ENCODE peak calls at places on chromosome 3, in ten cellular contexts. I is ovary, B is HepG2, U is spleen, T is transverse colon, H is heart left ventricle, C is GM12878, X is K562, O is adrenal gland, Y is A549. W is an unnamed sample. For H3K4me1, the result is how much of the 10 kb centered on the place peaks cover.

GRCh38 chr3:59116138-59116537 is 66.3 kb upstream of the CFAP20DC start:
- DNase-seq in X (no peak), I (no peak), U (no peak), H (no peak), B (no peak), O (no peak), Y (no peak), C (no peak), T (no peak), W (no peak)

GRCh38 chr3:142586803-142587406 is 8.4 kb upstream of the ATR start:
- DNase-seq in H (no peak), C (no peak), U (no peak), X (peak), B (peak), I (no peak), T (peak), O (peak), Y (peak), W (no peak)

GRCh38 chr3:52722491-52722890 is 16.6 kb downstream of the SPCS1 start:
- DNase-seq in T (no peak), U (no peak), X (no peak), B (no peak), C (no peak), I (no peak), O (no peak), Y (no peak), H (no peak), W (no peak)

GRCh38 chr3:59313365-59313764 is 263.5 kb upstream of the CFAP20DC start:
- DNase-seq in H (peak), Y (peak), U (no peak), O (peak), B (peak), T (peak), C (no peak), X (peak), I (no peak), W (no peak)

GRCh38 chr3:32238027-32238815 is at the start of gene CMTM8:
- DNase-seq in H (peak), C (no peak), U (peak), B (peak), T (peak), O (peak), I (peak), X (peak), Y (peak), W (no peak)

GRCh38 chr3:9384141-9384828 is 13.1 kb upstream of the SETD5 start:
- DNase-seq in X (no peak), C (no peak), H (no peak), T (no peak), I (no peak), B (no peak), Y (no peak), O (peak), U (no peak), W (no peak)

GRCh38 chr3:40713306-40713705 is 188.5 kb downstream of the ZNF621 start:
- DNase-seq in X (no peak), Y (no peak), I (no peak), C (no peak), O (peak), T (no peak), H (no peak), U (no peak), B (no peak), W (no peak)

GRCh38 chr3:171753025-171753472 is 57.2 kb downstream of the PLD1 start:
- DNase-seq in B (no peak), T (no peak), U (no peak), H (peak), Y (no peak), O (peak), I (no peak), C (no peak), X (no peak), W (peak)

GRCh38 chr3:71873093-71873611 is 88.2 kb upstream of the PROK2 start:
- DNase-seq in X (no peak), B (no peak), C (no peak), I (no peak), Y (no peak), U (no peak), H (no peak), O (no peak), T (no peak), W (no peak)

GRCh38 chr3:58630081-58630709 is 36.4 kb downstream of the FAM3D start:
- DNase-seq in O (peak), H (peak), X (peak), U (no peak), B (peak), T (peak), Y (peak), I (peak), C (no peak), W (no peak)

GRCh38 chr3:134311693-134312071 is 61.0 kb upstream of the RYK start:
- DNase-seq in T (no peak), B (no peak), H (no peak), I (no peak), C (no peak), U (no peak), X (no peak), Y (no peak), O (no peak), W (no peak)

GRCh38 chr3:82629937-82630336 is 868.5 kb upstream of the GBE1 start:
- DNase-seq in T (no peak), X (no peak), Y (no peak), H (no peak), I (no peak), O (no peak), U (no peak), C (no peak), B (no peak), W (no peak)

GRCh38 chr3:40615916-40616315 is 91.2 kb downstream of the ZNF621 start:
- DNase-seq in B (no peak), H (no peak), T (no peak), U (no peak), C (no peak), Y (no peak), O (no peak), X (no peak), I (no peak), W (no peak)

GRCh38 chr3:72791132-72791531 is 57.1 kb downstream of the SHQ1 start:
- DNase-seq in C (no peak), O (no peak), X (no peak), B (no peak), U (no peak), I (no peak), T (no peak), H (no peak), Y (no peak), W (no peak)

GRCh38 chr3:58009026-58009748 is 965 bp downstream of the FLNB start:
- DNase-seq in H (peak), B (no peak), I (peak), O (no peak), Y (no peak), X (peak), C (no peak), U (peak), T (peak), W (no peak)

GRCh38 chr3:38590521-38590920 is 59.0 kb downstream of the SCN5A start:
- DNase-seq in Y (no peak), X (no peak), U (no peak), T (peak), O (no peak), B (no peak), H (no peak), I (no peak), C (no peak), W (no peak)

GRCh38 chr3:61589856-61590255 is 28.5 kb downstream of the PTPRG start:
- DNase-seq in H (no peak), T (no peak), U (no peak), O (peak), I (no peak), X (no peak), C (no peak), Y (peak), B (no peak), W (no peak)

GRCh38 chr3:12393894-12394293 is 90.4 kb upstream of the TSEN2 start:
- DNase-seq in X (no peak), I (no peak), O (no peak), Y (no peak), C (no peak), T (no peak), H (no peak), U (no peak), B (no peak), W (no peak)

GRCh38 chr3:42589382-42590109 is 1.1 kb upstream of the SS18L2 start:
- DNase-seq in I (no peak), X (no peak), Y (no peak), U (peak), T (no peak), C (no peak), B (no peak), H (no peak), O (no peak), W (no peak)

GRCh38 chr3:63046580-63046979 is 171.4 kb upstream of the CADPS start:
- DNase-seq in I (no peak), U (no peak), C (no peak), H (no peak), B (no peak), T (peak), O (no peak), X (no peak), Y (no peak), W (no peak)

GRCh38 chr3:194328080-194328571 is 23.0 kb downstream of the CPN2 start:
- DNase-seq in U (no peak), X (peak), Y (peak), O (no peak), H (no peak), T (no peak), I (no peak), C (no peak), B (no peak), W (no peak)

GRCh38 chr3:126414406-126414805 is 19.7 kb downstream of the CFAP100 start:
- DNase-seq in B (no peak), T (no peak), Y (no peak), U (peak), O (no peak), I (no peak), H (no peak), C (no peak), X (no peak), W (no peak)

GRCh38 chr3:57910988-57911387 is 97.2 kb upstream of the FLNB start:
- DNase-seq in T (no peak), Y (peak), X (no peak), U (no peak), B (peak), C (no peak), O (peak), H (no peak), I (no peak), W (no peak)

GRCh38 chr3:13501527-13501926 is 21.4 kb downstream of the HDAC11 start:
- DNase-seq in I (no peak), C (no peak), Y (no peak), B (no peak), T (no peak), O (no peak), U (peak), H (no peak), X (no peak), W (no peak)

GRCh38 chr3:13498354-13499060 is 18.4 kb downstream of the HDAC11 start:
- DNase-seq in T (no peak), C (no peak), H (peak), O (no peak), B (no peak), U (peak), I (no peak), Y (no peak), X (no peak), W (no peak)

GRCh38 chr3:13501056-13501455 is 20.9 kb downstream of the HDAC11 start:
- DNase-seq in B (no peak), O (no peak), X (no peak), H (peak), I (no peak), T (no peak), Y (no peak), U (peak), C (no peak), W (no peak)

GRCh38 chr3:13501958-13502790 is 22.1 kb downstream of the HDAC11 start:
- DNase-seq in C (no peak), I (no peak), T (no peak), O (no peak), Y (no peak), H (peak), U (peak), X (no peak), B (no peak), W (no peak)

DNA sequence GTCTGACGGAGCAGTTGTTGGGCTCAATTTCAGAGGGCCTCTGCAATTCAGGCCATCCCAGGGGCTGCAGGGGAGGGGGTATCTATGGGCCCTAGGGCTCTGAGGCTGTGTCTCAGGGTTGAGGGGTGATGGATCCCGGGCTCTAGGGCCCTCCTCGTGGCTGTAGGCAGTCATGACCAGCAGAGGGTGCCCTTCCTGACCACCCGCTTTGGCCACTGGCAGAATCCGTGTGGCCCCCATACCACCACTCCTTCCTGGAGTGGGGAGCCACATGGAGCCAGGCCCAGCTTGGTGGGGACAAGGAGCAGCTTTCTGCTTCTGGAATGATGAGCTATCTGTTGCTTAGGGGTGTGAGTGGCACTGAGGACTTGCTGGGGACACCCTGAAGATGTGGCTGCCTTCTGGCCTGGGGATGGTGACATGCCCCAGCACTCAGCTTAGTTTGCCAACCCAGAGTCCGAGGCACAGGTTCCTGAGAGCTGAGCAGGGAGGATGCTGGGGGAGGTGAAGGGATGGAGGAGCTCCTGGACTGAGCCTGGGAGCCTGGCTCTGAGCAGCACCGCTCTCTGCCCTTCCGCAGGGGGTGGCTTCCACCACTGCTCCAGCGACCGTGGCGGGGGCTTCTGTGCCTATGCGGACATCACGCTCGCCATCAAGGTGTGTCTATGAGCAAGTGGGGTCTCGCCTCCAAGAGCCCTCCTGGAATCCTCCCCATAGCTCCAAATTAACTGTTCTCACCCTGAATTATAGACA is 20.2 kb downstream of the HDAC11 start:
- DNase-seq in I (no peak), B (no peak), X (peak), Y (peak), T (no peak), U (peak), C (no peak), H (peak), O (no peak), W (no peak)
- TF ChIP-seq CTCF in I (no peak), B (peak), X (peak), Y (peak), T (peak), U (no peak), C (peak), H (peak), O (peak), W (peak)

GRCh38 chr3:169964176-169964575 is 2.4 kb upstream of the SEC62 start:
- DNase-seq in T (no peak), U (no peak), B (no peak), C (no peak), O (no peak), Y (no peak), I (no peak), H (no peak), X (no peak), W (no peak)
- H3K4me1 ChIP-seq in T (under half), U (under half), B (under half), C (under half), O (under half), Y (under half), I (under half), H (under half), X (under half), W (under half)

GRCh38 chr3:123620338-123620737 is 35.5 kb upstream of the HACD2 start:
- DNase-seq in X (no peak), H (no peak), Y (no peak), C (no peak), U (no peak), B (peak), O (no peak), I (peak), T (peak), W (no peak)
- TF ChIP-seq POLR2A in X (no peak), H (no peak), Y (no peak), C (no peak), U (no peak), B (no peak), O (no peak), I (no peak), T (peak), W (peak)

GRCh38 chr3:15467227-15468181 is 40.1 kb downstream of the EAF1 start:
- DNase-seq in T (no peak), B (no peak), Y (no peak), H (no peak), X (no peak), C (peak), U (no peak), I (no peak), O (no peak), W (no peak)

GRCh38 chr3:15471861-15472260 is 44.5 kb downstream of the EAF1 start:
- DNase-seq in C (no peak), B (no peak), U (no peak), X (no peak), O (no peak), Y (no peak), I (no peak), H (no peak), T (no peak), W (no peak)

GRCh38 chr3:15465876-15466585 is 38.6 kb downstream of the EAF1 start:
- DNase-seq in B (no peak), I (no peak), X (no peak), O (no peak), C (no peak), H (no peak), Y (no peak), U (no peak), T (no peak), W (no peak)

GRCh38 chr3:15470804-15471203 is 43.4 kb downstream of the EAF1 start:
- DNase-seq in C (no peak), Y (no peak), T (no peak), U (no peak), B (no peak), O (no peak), I (no peak), X (no peak), H (no peak), W (no peak)

DNA sequence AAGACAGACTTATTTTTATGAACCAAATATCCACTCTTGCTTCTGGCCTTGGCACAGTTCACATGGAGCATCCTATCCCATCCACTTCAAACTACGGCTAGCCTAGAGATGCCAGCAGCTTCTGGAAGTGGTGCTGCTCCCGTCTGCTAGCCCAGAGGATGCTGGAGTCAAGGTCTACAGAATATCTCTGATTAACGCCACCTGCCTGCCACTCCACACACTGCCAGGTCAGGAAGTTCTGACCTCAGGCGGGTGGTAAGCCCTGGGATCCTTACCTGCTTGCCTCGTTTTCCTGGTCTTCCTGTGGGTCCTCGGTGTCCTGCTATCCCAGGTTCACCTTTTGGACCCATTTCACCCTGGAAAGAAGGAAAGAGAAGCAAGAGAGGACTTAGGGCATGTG is 42.9 kb downstream of the EAF1 start:
- DNase-seq in O (no peak), X (no peak), C (no peak), B (peak), I (no peak), Y (peak), U (no peak), H (no peak), T (no peak), W (no peak)
- TF ChIP-seq CTCF in O (no peak), X (peak), C (peak), B (peak), I (no peak), Y (no peak), U (no peak), H (no peak), T (no peak), W (no peak)

DNA sequence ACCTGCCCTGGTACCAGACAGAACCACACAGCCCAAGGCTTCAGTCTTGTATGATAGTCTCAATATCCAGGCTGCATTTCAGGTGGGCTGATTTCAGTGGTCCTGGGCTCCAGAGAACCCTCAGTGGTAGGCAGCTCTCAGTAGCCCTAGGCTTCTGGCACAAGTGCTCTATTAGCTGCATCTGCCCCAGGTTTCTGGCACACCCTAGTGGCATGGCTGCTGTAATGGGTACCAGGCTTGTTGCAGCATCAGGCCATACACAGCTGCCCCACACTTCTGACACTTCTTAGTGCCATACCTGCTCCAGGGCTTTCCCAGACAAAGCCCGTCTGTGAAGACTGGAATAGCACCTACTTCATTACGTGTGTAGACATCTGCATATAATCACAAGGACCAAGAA is 1062.2 kb upstream of the EPHA6 start:
- DNase-seq in X (no peak), T (no peak), Y (no peak), C (no peak), O (no peak), H (no peak), B (no peak), U (no peak), I (no peak), W (no peak)
- H3K4me1 ChIP-seq in X (under half), T (under half), Y (under half), C (under half), O (under half), H (under half), B (under half), U (under half), I (under half), W (under half)

GRCh38 chr3:180987344-180987743 is 2.2 kb downstream of the DNAJC19 start:
- DNase-seq in U (no peak), X (no peak), B (no peak), T (no peak), I (no peak), C (no peak), O (no peak), Y (no peak), H (no peak), W (no peak)

GRCh38 chr3:180990494-180990893 is 958 bp upstream of the DNAJC19 start:
- DNase-seq in T (no peak), I (no peak), Y (no peak), X (no peak), B (no peak), C (no peak), O (no peak), U (no peak), H (no peak), W (no peak)

GRCh38 chr3:180989291-180990163 is at the start of gene DNAJC19:
- DNase-seq in T (peak), O (peak), H (peak), Y (peak), C (peak), B (peak), X (peak), U (peak), I (peak), W (peak)
- TF ChIP-seq POLR2A in T (peak), O (peak), H (peak), Y (peak), C (peak), B (peak), X (peak), U (peak), I (peak), W (peak)

DNA sequence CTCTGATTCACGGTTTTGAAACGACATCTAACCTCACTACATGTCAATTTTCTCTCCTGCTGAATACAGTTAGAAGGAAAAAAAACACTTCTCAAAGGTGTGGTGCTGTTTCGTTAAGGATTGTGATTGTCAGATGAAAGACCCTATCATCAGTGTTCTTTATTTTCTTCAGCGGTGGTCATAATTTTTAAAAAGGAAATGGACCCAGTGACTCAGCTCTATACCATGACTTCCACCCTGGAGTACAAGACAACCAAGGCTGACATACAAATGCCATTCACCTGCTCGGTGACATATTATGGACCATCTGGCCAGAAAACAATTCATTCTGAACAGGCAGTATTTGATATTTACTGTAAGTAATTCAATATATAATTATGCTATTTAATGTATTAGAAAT is 167.8 kb downstream of the ALCAM start:
- DNase-seq in C (no peak), I (no peak), Y (no peak), U (no peak), X (no peak), T (no peak), H (no peak), B (no peak), O (no peak), W (no peak)
- TF ChIP-seq CTCF in C (no peak), I (no peak), Y (no peak), U (no peak), X (no peak), T (no peak), H (no peak), B (no peak), O (no peak), W (no peak)